ENCODE peak calls at places on chromosomes 6 and 20, in seven cellular contexts. D is activated T-helper 2 cell treated with anti-CD3 and anti-CD28 coated beads, Interferon-gamma antibody, Interleukin-2, Interleukin-4, amounts not matched to agents 10 μg/mL and 5 μg/mL and 100 μg/mL, durations not matched to agents 14 hours and 24 hours and 36 hours; V is astrocyte of the hippocampus; B is RWPE1; W is NCI-H524; Y is activated naive CD8-positive, alpha-beta T cell treated with anti-CD3 and anti-CD28 coated beads, Interleukin-2, amount 50 U/mL, for 24 hours; H is ELR. F is an unnamed sample.

GRCh38 chr6:128932061-128932460 is 49.1 kb downstream of the LAMA2 start:
- DNase-seq in D (no peak), V (no peak), B (peak; percentile 60), W (no peak), Y (no peak), H (peak; percentile 64), F (no peak)

GRCh38 chr20:4108495-4109306 is 93.3 kb upstream of the RNF24 start:
- DNase-seq in D (peak; percentile 66), V (peak; percentile 88), B (peak; percentile 83), W (peak; percentile 87), Y (peak; percentile 68), H (peak; percentile 87), F (peak; percentile 82)

GRCh38 chr6:142985286-142985685 is 40.3 kb upstream of the HIVEP2 start:
- DNase-seq in D (no peak), V (no peak), B (no peak), W (no peak), Y (no peak), H (no peak), F (no peak)

GRCh38 chr20:44115762-44116644 is 71.0 kb downstream of the JPH2 start:
- DNase-seq in D (no peak), V (no peak), B (no peak), W (no peak), Y (no peak), H (no peak), F (no peak)

GRCh38 chr6:35139924-35140524 is 1.1 kb downstream of the TCP11 start:
- DNase-seq in D (no peak), V (peak; percentile 85), B (peak; percentile 47), W (peak; percentile 64), Y (peak; percentile 58), H (peak; percentile 79), F (peak; percentile 65)

GRCh38 chr6:166484863-166485262 is 101.6 kb downstream of the RAMACL start:
- DNase-seq in D (no peak), V (no peak), B (no peak), W (no peak), Y (no peak), H (no peak), F (no peak)

GRCh38 chr6:26743941-26744699 is 84.6 kb upstream of the ZNF322 start:
- DNase-seq in D (no peak), V (peak; percentile 13), B (no peak), W (no peak), Y (no peak), H (no peak), F (no peak)

GRCh38 chr6:143941852-143942627 is 66.0 kb downstream of the PLAGL1 start:
- DNase-seq in D (peak; percentile 39), V (peak; percentile 54), B (peak; percentile 29), W (peak; percentile 88), Y (peak; percentile 76), H (peak; percentile 81), F (peak; percentile 77)

GRCh38 chr6:52359403-52359802 is 2.5 kb upstream of the PAQR8 start:
- DNase-seq in D (no peak), V (no peak), B (no peak), W (no peak), Y (no peak), H (no peak), F (no peak)

GRCh38 chr20:17225891-17226409 is 890 bp upstream of the PCSK2 start:
- DNase-seq in D (no peak), V (peak; percentile 2), B (no peak), W (peak; percentile 66), Y (no peak), H (no peak), F (peak; percentile 7)